ENCODE peak calls at places on chromosomes 16 and 17, in five cellular contexts. M is PC-3, F is esophagus squamous epithelium, I is mammary epithelial cell, U is heart right ventricle. G is an unnamed sample. For H3K4me1, the result is how much of the 10 kb centered on the place peaks cover.

GRCh38 chr16:3518983-3519343 is 18.2 kb downstream of the CLUAP1 start:
- DNase-seq in F (no peak), U (no peak), M (no peak), I (no peak), G (no peak)

GRCh38 chr16:89360760-89361435 is 129.5 kb downstream of the ANKRD11 start:
- DNase-seq in U (no peak), M (no peak), I (no peak), F (no peak), G (no peak)

GRCh38 chr16:49452108-49452507 is 78.5 kb downstream of the C16orf78 start:
- DNase-seq in U (no peak), M (no peak), F (no peak), I (no peak), G (no peak)

GRCh38 chr17:80063815-80064585 is 27.6 kb downstream of the CCDC40 start:
- DNase-seq in M (peak), I (no peak), U (peak), F (no peak), G (no peak)

GRCh38 chr17:2710804-2711607 is 558 bp downstream of the CLUH start:
- DNase-seq in F (no peak), I (peak), M (peak), U (no peak), G (no peak)

GRCh38 chr16:24499193-24499814 is 40.1 kb upstream of the RBBP6 start:
- DNase-seq in U (no peak), F (no peak), M (peak), I (peak), G (no peak)

GRCh38 chr17:43021739-43022512 is at the start of gene VAT1:
- DNase-seq in M (peak), I (peak), U (peak), F (no peak), G (peak)

GRCh38 chr17:42670199-42670924 is 6.4 kb downstream of the PLEKHH3 start:
- DNase-seq in M (no peak), U (no peak), I (no peak), F (no peak), G (no peak)

GRCh38 chr16:78285437-78285917 is 186.0 kb downstream of the WWOX start:
- DNase-seq in U (no peak), F (no peak), I (no peak), M (no peak), G (no peak)

DNA sequence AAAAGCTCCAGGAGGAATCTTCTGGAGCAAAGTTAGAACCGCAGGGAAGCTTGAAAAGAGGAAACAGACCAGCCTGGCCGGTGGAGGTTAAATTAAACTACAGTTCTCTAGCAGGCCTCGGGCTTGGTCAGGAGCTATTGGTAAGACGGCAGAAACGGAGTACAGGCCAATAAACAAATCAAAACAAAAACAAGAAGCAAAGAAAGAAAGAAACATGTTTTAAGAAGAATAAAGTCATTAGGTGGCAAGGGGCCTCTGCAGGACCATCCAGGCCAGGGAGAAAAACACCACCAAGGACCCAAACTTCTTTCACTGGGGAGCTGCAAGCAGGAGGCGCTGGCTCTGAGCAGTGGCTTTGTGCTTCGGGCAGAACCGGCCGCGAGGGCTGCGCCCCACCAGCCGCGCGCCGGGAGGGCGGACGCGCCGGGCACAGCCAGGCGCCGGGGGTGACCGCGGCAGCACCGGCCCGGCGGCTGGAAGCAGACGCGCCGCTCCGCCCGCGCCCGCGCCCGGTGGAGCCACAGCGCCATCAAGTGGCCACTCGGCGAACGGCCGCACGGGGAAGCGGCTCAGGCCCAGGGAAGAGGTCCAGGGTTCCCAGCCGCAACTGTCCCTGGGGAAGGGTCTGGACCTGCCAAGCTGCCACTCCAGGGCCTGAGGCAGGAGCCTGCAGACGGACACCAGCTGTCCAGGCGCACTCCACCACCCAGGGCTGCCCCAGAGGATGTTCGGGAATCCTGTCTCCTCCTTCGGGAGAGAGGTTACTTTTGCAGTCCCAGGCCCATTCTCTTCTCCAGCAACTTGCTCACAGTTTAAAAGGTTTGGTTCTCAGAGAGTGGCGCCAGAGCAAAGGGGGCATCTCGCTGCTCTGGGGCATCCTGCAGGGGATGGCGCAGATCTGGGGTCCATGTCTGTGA is 419.4 kb downstream of the SOX9 start:
- DNase-seq in M (peak), I (peak), F (no peak), U (peak), G (peak)
- H3K27ac ChIP-seq in M (peak), I (peak), F (no peak), U (no peak), G (peak)

GRCh38 chr17:39306509-39307212 is 80.9 kb upstream of the STAC2 start:
- DNase-seq in I (no peak), F (no peak), M (no peak), U (no peak), G (no peak)
- H3K4me3 ChIP-seq in I (no peak), F (no peak), M (no peak), U (no peak), G (no peak)

DNA sequence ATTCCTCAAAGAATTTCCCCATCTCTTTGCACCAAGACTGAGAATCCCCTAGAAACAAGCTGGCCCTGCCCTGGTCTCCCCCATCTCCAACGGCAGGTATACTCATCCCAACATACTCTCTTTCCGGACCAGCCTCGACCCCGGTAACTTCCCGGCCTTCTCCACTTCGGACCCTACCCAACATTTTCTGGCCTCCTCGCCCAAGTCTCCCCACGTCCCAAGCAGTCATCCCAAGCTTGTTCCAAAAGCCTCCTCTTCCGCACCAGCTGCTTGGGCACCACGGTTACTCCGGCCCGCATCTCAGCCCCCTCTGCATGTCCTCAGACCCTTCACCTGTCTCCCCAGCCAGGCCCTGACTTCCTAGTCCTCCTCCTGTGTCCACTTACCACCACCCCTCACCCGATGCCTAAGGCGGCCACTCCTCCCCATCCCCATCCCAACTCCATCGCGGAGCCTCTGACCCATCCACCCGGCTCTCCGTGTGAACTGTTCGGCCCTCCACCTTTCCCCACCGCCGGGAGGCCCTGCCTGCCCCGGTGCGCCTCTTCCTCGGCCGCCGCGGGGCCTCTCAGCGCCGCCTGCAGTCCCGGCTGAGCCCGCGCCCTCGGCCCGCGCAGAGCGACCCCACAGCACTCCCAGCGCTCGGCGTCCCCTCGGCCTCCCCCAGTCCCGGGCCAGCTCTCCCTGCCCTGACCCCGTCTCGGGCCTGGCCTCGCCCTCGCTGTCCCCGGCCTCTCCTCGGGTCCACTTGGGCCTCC is 993 bp downstream of the PITPNA start:
- DNase-seq in U (peak), M (peak), F (no peak), I (peak), G (no peak)
- H3K4me1 ChIP-seq in U (under half), M (under half), F (half or more), I (under half), G (under half)

GRCh38 chr16:74578433-74578832 is 28.5 kb downstream of the GLG1 start:
- DNase-seq in U (no peak), M (no peak), F (no peak), I (no peak), G (no peak)

GRCh38 chr16:74575805-74576643 is 30.9 kb downstream of the GLG1 start:
- DNase-seq in F (no peak), U (no peak), M (no peak), I (no peak), G (no peak)

GRCh38 chr16:74578838-74579237 is 28.1 kb downstream of the GLG1 start:
- DNase-seq in M (no peak), U (no peak), F (no peak), I (no peak), G (no peak)

GRCh38 chr16:74575175-74575804 is 31.6 kb downstream of the GLG1 start:
- DNase-seq in F (no peak), M (no peak), U (no peak), I (no peak), G (no peak)

DNA sequence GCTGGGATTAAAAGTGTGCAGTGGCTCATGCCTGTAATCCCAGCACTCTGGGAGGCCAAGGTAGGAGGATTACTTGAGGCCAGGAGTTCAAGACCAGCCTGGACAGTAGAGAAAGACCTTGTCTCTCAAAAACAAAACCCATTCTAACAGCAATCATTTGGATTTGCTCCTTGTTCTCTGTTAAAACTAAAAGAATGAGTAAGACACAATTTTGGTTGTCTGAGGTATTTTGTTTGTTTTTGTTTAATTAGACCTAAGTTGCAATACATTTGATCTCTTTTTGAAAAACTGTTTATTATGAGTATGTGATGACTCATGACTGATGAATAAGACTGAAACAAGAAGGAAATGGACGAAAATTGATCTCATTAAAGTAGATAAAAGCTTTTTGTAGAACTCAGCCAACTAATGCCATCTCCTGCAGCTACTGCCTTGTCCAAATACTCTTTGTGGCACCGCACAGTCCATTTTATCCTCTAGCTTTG is 29.0 kb downstream of the GLG1 start:
- DNase-seq in I (peak), U (no peak), M (peak), F (no peak), G (no peak)
- H3K27ac ChIP-seq in I (peak), U (no peak), M (peak), F (no peak), G (no peak)

GRCh38 chr16:556479-557173 is 3.6 kb upstream of the PRR35 start:
- DNase-seq in U (no peak), I (no peak), M (no peak), F (no peak), G (no peak)

GRCh38 chr16:553601-554296 is 6.4 kb upstream of the PRR35 start:
- DNase-seq in M (no peak), U (no peak), I (no peak), F (no peak), G (no peak)

GRCh38 chr16:554297-554621 is 5.9 kb upstream of the PRR35 start:
- DNase-seq in F (no peak), I (no peak), U (no peak), M (no peak), G (no peak)

GRCh38 chr16:555528-556478 is 4.4 kb upstream of the PRR35 start:
- DNase-seq in I (no peak), M (no peak), F (no peak), U (no peak), G (no peak)

DNA sequence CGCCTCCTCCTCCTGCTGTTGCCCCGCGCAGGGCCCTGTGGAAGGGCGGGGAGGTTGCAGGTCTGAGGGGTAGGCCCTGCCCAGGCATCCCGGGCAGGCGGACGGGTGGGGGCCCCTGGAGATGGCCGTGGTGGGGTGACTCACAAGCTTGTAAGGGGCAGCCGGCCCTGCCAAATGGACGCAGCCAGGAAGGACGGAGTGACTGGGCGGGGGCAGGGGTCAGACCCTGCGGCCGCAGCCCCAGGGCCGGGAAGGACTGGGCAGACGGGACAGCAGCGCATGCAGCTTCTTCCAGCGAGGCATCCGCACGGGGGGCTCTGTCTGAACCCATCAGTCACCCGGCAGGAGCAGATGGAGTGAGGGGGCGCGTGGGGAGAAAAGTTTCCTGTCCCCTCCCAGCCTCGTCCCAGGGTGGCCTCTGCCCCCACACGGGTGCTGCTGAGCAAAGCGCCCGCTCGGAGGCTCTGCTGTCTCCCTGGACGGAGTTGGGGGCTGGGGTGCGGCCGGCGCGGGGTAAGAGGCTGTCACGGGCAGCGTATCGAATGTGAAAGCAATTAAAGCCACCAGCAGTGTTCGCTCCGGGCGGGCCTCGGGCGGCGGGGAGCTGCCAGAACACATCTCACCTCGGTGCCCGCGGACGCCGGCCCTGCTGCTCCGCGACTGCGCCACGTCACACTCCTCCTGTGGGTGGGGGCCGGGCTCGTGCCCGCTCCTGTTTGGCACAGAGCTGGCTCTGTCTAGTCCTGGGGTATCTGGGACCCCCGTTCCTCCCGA is 5.4 kb upstream of the PRR35 start:
- DNase-seq in F (no peak), M (no peak), U (no peak), I (peak), G (no peak)
- H3K4me3 ChIP-seq in F (peak), M (no peak), U (no peak), I (no peak), G (no peak)

GRCh38 chr17:78789149-78789662 is 7.1 kb upstream of the CYTH1 start:
- DNase-seq in M (no peak), I (no peak), F (no peak), U (no peak), G (no peak)
- H3K4me1 ChIP-seq in M (under half), I (under half), F (half or more), U (under half), G (half or more)

DNA sequence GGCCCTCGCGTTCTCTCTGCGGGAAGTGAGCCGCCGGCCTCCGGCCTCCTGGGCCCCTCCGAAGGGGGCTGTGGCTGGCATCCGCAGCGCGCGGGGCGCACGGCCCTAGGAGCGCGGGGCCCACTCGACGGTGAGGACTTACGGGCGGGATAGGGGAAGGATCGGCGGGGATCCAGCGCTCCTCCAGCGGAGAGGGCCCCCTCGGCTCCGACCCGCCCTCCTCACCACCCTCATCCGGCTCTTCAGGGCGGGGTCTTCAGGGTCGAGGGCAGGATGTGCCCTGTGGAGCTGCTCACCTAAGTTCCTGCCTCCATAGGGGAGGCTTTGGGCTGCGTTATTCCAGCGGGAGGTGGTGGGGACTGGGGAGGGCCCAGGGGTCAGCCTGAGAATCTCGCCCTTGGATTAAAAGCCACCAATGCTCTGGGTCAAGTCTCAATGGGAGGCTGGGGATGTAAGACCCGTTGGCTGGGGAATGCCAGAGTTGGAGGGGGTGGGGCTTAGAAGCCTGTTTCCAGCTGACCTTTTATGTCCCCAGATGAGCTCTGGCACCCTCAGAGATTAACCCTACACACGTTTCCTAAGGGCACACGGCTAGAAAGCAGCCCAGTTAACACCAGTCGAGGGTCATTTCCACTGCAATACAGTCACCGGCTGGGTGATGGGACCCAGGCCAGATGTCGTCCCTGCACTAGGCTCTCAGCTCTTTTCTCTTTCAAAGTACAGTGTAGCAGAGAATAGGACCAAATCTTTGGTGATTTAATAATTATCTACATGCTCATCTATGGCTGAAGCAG is 13.4 kb downstream of the TBX2 start:
- DNase-seq in M (no peak), F (no peak), I (no peak), U (no peak), G (no peak)
- H3K27ac ChIP-seq in M (peak), F (peak), I (peak), U (peak), G (peak)

G was measured in left ventricle myocardium inferior.